ENCODE peak calls at places on chromosomes 7 and 10, in ten cellular contexts. One of them, this sample, is unnamed.

GRCh38 chr10:122911889-122912484 is 1.6 kb downstream of the FAM24A start:
- DNase-seq in ureter: no peak
- DNase-seq in HTR-8/SVneo: peak; percentile 10
- DNase-seq in putamen: no peak
- DNase-seq in astrocyte of the spinal cord: peak; percentile 57
- DNase-seq in A549: peak; percentile 34
- DNase-seq in IMR-90: peak; percentile 52
- DNase-seq in RWPE1: peak; percentile 74
- DNase-seq in amniotic stem cell: no peak
- DNase-seq in T-cell: peak; percentile 50
- DNase-seq in this sample: peak; percentile 70

GRCh38 chr7:7173956-7174632 is 8.2 kb upstream of the C1GALT1 start:
- DNase-seq in RWPE1: no peak
- DNase-seq in amniotic stem cell: no peak
- DNase-seq in ureter: no peak
- DNase-seq in HTR-8/SVneo: no peak
- DNase-seq in astrocyte of the spinal cord: no peak
- DNase-seq in A549: no peak
- DNase-seq in putamen: no peak
- DNase-seq in IMR-90: no peak
- DNase-seq in T-cell: no peak
- DNase-seq in this sample: no peak

GRCh38 chr10:44193156-44193555 is 191.7 kb downstream of the CXCL12 start:
- DNase-seq in A549: no peak
- DNase-seq in IMR-90: no peak
- DNase-seq in astrocyte of the spinal cord: peak; percentile 43
- DNase-seq in ureter: no peak
- DNase-seq in amniotic stem cell: no peak
- DNase-seq in T-cell: no peak
- DNase-seq in RWPE1: no peak
- DNase-seq in putamen: no peak
- DNase-seq in HTR-8/SVneo: no peak
- DNase-seq in this sample: no peak

GRCh38 chr7:518630-519428 is 817 bp downstream of the PDGFA start:
- DNase-seq in astrocyte of the spinal cord: peak; percentile 82
- DNase-seq in putamen: peak; percentile 85
- DNase-seq in amniotic stem cell: peak; percentile 43
- DNase-seq in T-cell: peak; percentile 37
- DNase-seq in ureter: peak; percentile 85
- DNase-seq in RWPE1: no peak
- DNase-seq in A549: peak; percentile 60
- DNase-seq in IMR-90: peak; percentile 71
- DNase-seq in HTR-8/SVneo: peak; percentile 79
- DNase-seq in this sample: peak; percentile 90

GRCh38 chr7:1858435-1859265 is 188.6 kb downstream of the ELFN1 start:
- DNase-seq in A549: no peak
- DNase-seq in RWPE1: no peak
- DNase-seq in ureter: no peak
- DNase-seq in HTR-8/SVneo: no peak
- DNase-seq in astrocyte of the spinal cord: no peak
- DNase-seq in T-cell: no peak
- DNase-seq in amniotic stem cell: no peak
- DNase-seq in IMR-90: no peak
- DNase-seq in putamen: no peak
- DNase-seq in this sample: no peak

GRCh38 chr7:13852281-13852968 is 137.0 kb downstream of the ETV1 start:
- DNase-seq in T-cell: no peak
- DNase-seq in RWPE1: no peak
- DNase-seq in astrocyte of the spinal cord: peak; percentile 39
- DNase-seq in ureter: no peak
- DNase-seq in amniotic stem cell: no peak
- DNase-seq in A549: no peak
- DNase-seq in IMR-90: no peak
- DNase-seq in HTR-8/SVneo: no peak
- DNase-seq in putamen: no peak
- DNase-seq in this sample: no peak

GRCh38 chr7:126845331-126845730 is 407.4 kb downstream of the GRM8 start:
- DNase-seq in A549: no peak
- DNase-seq in IMR-90: no peak
- DNase-seq in RWPE1: no peak
- DNase-seq in amniotic stem cell: no peak
- DNase-seq in ureter: no peak
- DNase-seq in putamen: no peak
- DNase-seq in T-cell: no peak
- DNase-seq in astrocyte of the spinal cord: no peak
- DNase-seq in HTR-8/SVneo: no peak
- DNase-seq in this sample: no peak

GRCh38 chr10:104049497-104050250 is 36.0 kb downstream of the COL17A1 start:
- DNase-seq in A549: peak; percentile 59
- DNase-seq in T-cell: no peak
- DNase-seq in IMR-90: peak; percentile 49
- DNase-seq in amniotic stem cell: peak; percentile 18
- DNase-seq in RWPE1: peak; percentile 92
- DNase-seq in putamen: no peak
- DNase-seq in ureter: no peak
- DNase-seq in HTR-8/SVneo: peak; percentile 46
- DNase-seq in astrocyte of the spinal cord: peak; percentile 67
- DNase-seq in this sample: peak; percentile 56

GRCh38 chr10:72133517-72133916 is 45.2 kb upstream of the SPOCK2 start:
- DNase-seq in HTR-8/SVneo: peak; percentile 39
- DNase-seq in IMR-90: peak; percentile 83
- DNase-seq in RWPE1: no peak
- DNase-seq in putamen: no peak
- DNase-seq in astrocyte of the spinal cord: peak; percentile 75
- DNase-seq in ureter: no peak
- DNase-seq in amniotic stem cell: no peak
- DNase-seq in T-cell: no peak
- DNase-seq in A549: no peak
- DNase-seq in this sample: peak; percentile 75

GRCh38 chr7:73844848-73845460 is 2.6 kb upstream of the METTL27 start:
- DNase-seq in amniotic stem cell: peak; percentile 49
- DNase-seq in ureter: no peak
- DNase-seq in RWPE1: peak; percentile 52
- DNase-seq in putamen: no peak
- DNase-seq in T-cell: no peak
- DNase-seq in HTR-8/SVneo: no peak
- DNase-seq in A549: no peak
- DNase-seq in IMR-90: peak; percentile 75
- DNase-seq in astrocyte of the spinal cord: peak; percentile 44
- DNase-seq in this sample: no peak

GRCh38 chr10:24196426-24197039 is 12.4 kb upstream of the KIAA1217 start:
- DNase-seq in HTR-8/SVneo: peak; percentile 80
- DNase-seq in RWPE1: peak; percentile 58
- DNase-seq in A549: peak; percentile 61
- DNase-seq in putamen: peak; percentile 51
- DNase-seq in ureter: peak; percentile 79
- DNase-seq in T-cell: peak; percentile 44
- DNase-seq in amniotic stem cell: peak; percentile 29
- DNase-seq in astrocyte of the spinal cord: peak; percentile 63
- DNase-seq in IMR-90: peak; percentile 59
- DNase-seq in this sample: peak; percentile 54

GRCh38 chr10:3419719-3420495 is 247.3 kb upstream of the PITRM1 start:
- DNase-seq in putamen: no peak
- DNase-seq in A549: no peak
- DNase-seq in HTR-8/SVneo: no peak
- DNase-seq in amniotic stem cell: no peak
- DNase-seq in RWPE1: no peak
- DNase-seq in ureter: peak; percentile 38
- DNase-seq in T-cell: no peak
- DNase-seq in IMR-90: no peak
- DNase-seq in astrocyte of the spinal cord: no peak
- DNase-seq in this sample: no peak

GRCh38 chr7:68107968-68108367 is 1111.3 kb downstream of the TYW1 start:
- DNase-seq in ureter: no peak
- DNase-seq in A549: no peak
- DNase-seq in putamen: no peak
- DNase-seq in IMR-90: no peak
- DNase-seq in RWPE1: no peak
- DNase-seq in amniotic stem cell: no peak
- DNase-seq in T-cell: no peak
- DNase-seq in HTR-8/SVneo: peak; percentile 6
- DNase-seq in astrocyte of the spinal cord: peak; percentile 29
- DNase-seq in this sample: no peak

GRCh38 chr7:157371296-157371695 is 34.5 kb downstream of the DNAJB6 start:
- DNase-seq in T-cell: no peak
- DNase-seq in ureter: no peak
- DNase-seq in putamen: no peak
- DNase-seq in HTR-8/SVneo: no peak
- DNase-seq in amniotic stem cell: no peak
- DNase-seq in astrocyte of the spinal cord: no peak
- DNase-seq in A549: no peak
- DNase-seq in IMR-90: no peak
- DNase-seq in RWPE1: no peak
- DNase-seq in this sample: no peak

GRCh38 chr7:3437467-3437866 is 136.4 kb downstream of the SDK1 start:
- DNase-seq in astrocyte of the spinal cord: no peak
- DNase-seq in putamen: no peak
- DNase-seq in RWPE1: no peak
- DNase-seq in IMR-90: no peak
- DNase-seq in A549: no peak
- DNase-seq in T-cell: no peak
- DNase-seq in HTR-8/SVneo: no peak
- DNase-seq in ureter: no peak
- DNase-seq in amniotic stem cell: no peak
- DNase-seq in this sample: no peak

GRCh38 chr7:29989257-29989995 is at the start of gene SCRN1:
- DNase-seq in IMR-90: peak; percentile 13
- DNase-seq in astrocyte of the spinal cord: peak; percentile 37
- DNase-seq in A549: peak; percentile 57
- DNase-seq in putamen: peak; percentile 47
- DNase-seq in ureter: peak; percentile 51
- DNase-seq in T-cell: peak; percentile 26
- DNase-seq in RWPE1: peak; percentile 56
- DNase-seq in HTR-8/SVneo: peak; percentile 64
- DNase-seq in amniotic stem cell: no peak
- DNase-seq in this sample: peak; percentile 47

GRCh38 chr10:132447446-132448247 is 50.6 kb downstream of the PWWP2B start:
- DNase-seq in IMR-90: peak; percentile 71
- DNase-seq in T-cell: peak; percentile 88
- DNase-seq in astrocyte of the spinal cord: peak; percentile 85
- DNase-seq in amniotic stem cell: peak; percentile 16
- DNase-seq in ureter: peak; percentile 82
- DNase-seq in HTR-8/SVneo: no peak
- DNase-seq in A549: no peak
- DNase-seq in putamen: no peak
- DNase-seq in RWPE1: peak; percentile 82
- DNase-seq in this sample: peak; percentile 43

GRCh38 chr10:122154733-122155366 is 116.2 kb upstream of the BTBD16 start:
- DNase-seq in A549: no peak
- DNase-seq in IMR-90: peak; percentile 83
- DNase-seq in amniotic stem cell: no peak
- DNase-seq in putamen: peak; percentile 86
- DNase-seq in RWPE1: no peak
- DNase-seq in ureter: no peak
- DNase-seq in HTR-8/SVneo: no peak
- DNase-seq in astrocyte of the spinal cord: peak; percentile 68
- DNase-seq in T-cell: no peak
- DNase-seq in this sample: no peak

GRCh38 chr10:78730754-78731153 is 338.0 kb upstream of the ZMIZ1 start:
- DNase-seq in HTR-8/SVneo: no peak
- DNase-seq in A549: no peak
- DNase-seq in RWPE1: no peak
- DNase-seq in astrocyte of the spinal cord: no peak
- DNase-seq in putamen: no peak
- DNase-seq in amniotic stem cell: no peak
- DNase-seq in T-cell: no peak
- DNase-seq in ureter: no peak
- DNase-seq in IMR-90: no peak
- DNase-seq in this sample: no peak

GRCh38 chr7:82044497-82045080 is 274.7 kb upstream of the HGF start:
- DNase-seq in IMR-90: peak; percentile 58
- DNase-seq in RWPE1: peak; percentile 13
- DNase-seq in T-cell: no peak
- DNase-seq in ureter: peak; percentile 44
- DNase-seq in amniotic stem cell: peak; percentile 21
- DNase-seq in A549: no peak
- DNase-seq in putamen: peak; percentile 69
- DNase-seq in HTR-8/SVneo: no peak
- DNase-seq in astrocyte of the spinal cord: peak; percentile 64
- DNase-seq in this sample: peak; percentile 71

GRCh38 chr10:132677905-132678298 is 108.0 kb downstream of the NKX6-2 start:
- DNase-seq in astrocyte of the spinal cord: no peak
- DNase-seq in IMR-90: no peak
- DNase-seq in T-cell: no peak
- DNase-seq in HTR-8/SVneo: no peak
- DNase-seq in A549: no peak
- DNase-seq in amniotic stem cell: no peak
- DNase-seq in putamen: no peak
- DNase-seq in RWPE1: no peak
- DNase-seq in ureter: no peak
- DNase-seq in this sample: no peak

GRCh38 chr10:47021850-47022249 is 110.6 kb downstream of the PTPN20 start:
- DNase-seq in HTR-8/SVneo: no peak
- DNase-seq in T-cell: no peak
- DNase-seq in IMR-90: no peak
- DNase-seq in A549: peak; percentile 28
- DNase-seq in amniotic stem cell: no peak
- DNase-seq in ureter: peak; percentile 34
- DNase-seq in astrocyte of the spinal cord: no peak
- DNase-seq in RWPE1: no peak
- DNase-seq in putamen: no peak
- DNase-seq in this sample: no peak

GRCh38 chr10:624605-625334 is 64.7 kb downstream of the DIP2C start:
- DNase-seq in HTR-8/SVneo: peak; percentile 81
- DNase-seq in amniotic stem cell: peak; percentile 35
- DNase-seq in T-cell: no peak
- DNase-seq in ureter: no peak
- DNase-seq in putamen: peak; percentile 95
- DNase-seq in A549: no peak
- DNase-seq in IMR-90: peak; percentile 85
- DNase-seq in RWPE1: peak; percentile 38
- DNase-seq in astrocyte of the spinal cord: peak; percentile 81
- DNase-seq in this sample: peak; percentile 80

GRCh38 chr7:1894906-1895663 is 225.0 kb downstream of the ELFN1 start:
- DNase-seq in RWPE1: no peak
- DNase-seq in astrocyte of the spinal cord: no peak
- DNase-seq in HTR-8/SVneo: no peak
- DNase-seq in putamen: no peak
- DNase-seq in amniotic stem cell: no peak
- DNase-seq in A549: no peak
- DNase-seq in T-cell: no peak
- DNase-seq in ureter: no peak
- DNase-seq in IMR-90: no peak
- DNase-seq in this sample: no peak

GRCh38 chr10:44761076-44761475 is 150.1 kb upstream of the TMEM72 start:
- DNase-seq in amniotic stem cell: no peak
- DNase-seq in IMR-90: no peak
- DNase-seq in HTR-8/SVneo: no peak
- DNase-seq in A549: no peak
- DNase-seq in astrocyte of the spinal cord: peak; percentile 14
- DNase-seq in putamen: no peak
- DNase-seq in T-cell: no peak
- DNase-seq in RWPE1: no peak
- DNase-seq in ureter: no peak
- DNase-seq in this sample: no peak

GRCh38 chr10:98694014-98694413 is 247.3 kb upstream of the HPS1 start:
- DNase-seq in RWPE1: no peak
- DNase-seq in astrocyte of the spinal cord: no peak
- DNase-seq in T-cell: no peak
- DNase-seq in A549: no peak
- DNase-seq in ureter: no peak
- DNase-seq in putamen: no peak
- DNase-seq in IMR-90: no peak
- DNase-seq in HTR-8/SVneo: no peak
- DNase-seq in amniotic stem cell: no peak
- DNase-seq in this sample: no peak

GRCh38 chr10:96415896-96416554 is 57.2 kb upstream of the OPALIN start:
- DNase-seq in T-cell: no peak
- DNase-seq in A549: no peak
- DNase-seq in RWPE1: no peak
- DNase-seq in putamen: no peak
- DNase-seq in astrocyte of the spinal cord: peak; percentile 56
- DNase-seq in ureter: no peak
- DNase-seq in IMR-90: no peak
- DNase-seq in HTR-8/SVneo: no peak
- DNase-seq in amniotic stem cell: no peak
- DNase-seq in this sample: peak; percentile 20

GRCh38 chr7:21365866-21366624 is 61.8 kb upstream of the SP4 start:
- DNase-seq in RWPE1: peak; percentile 79
- DNase-seq in ureter: no peak
- DNase-seq in HTR-8/SVneo: peak; percentile 51
- DNase-seq in T-cell: no peak
- DNase-seq in A549: peak; percentile 40
- DNase-seq in putamen: no peak
- DNase-seq in astrocyte of the spinal cord: peak; percentile 30
- DNase-seq in IMR-90: peak; percentile 30
- DNase-seq in amniotic stem cell: no peak
- DNase-seq in this sample: no peak

This sample was measured in ACHN.